ENCODE peak calls at places on chromosomes 2 and 18, in six cellular contexts. J, G, R, F, Q and Y are unnamed samples.

GRCh38 chr2:179769323-179769722 is 92.1 kb downstream of the ZNF385B start:
- DNase-seq in J (no peak), G (no peak), R (no peak), F (no peak), Q (no peak), Y (no peak)

GRCh38 chr18:26008096-26008495 is 82.3 kb downstream of the SS18 start:
- DNase-seq in J (no peak), G (no peak), R (no peak), F (no peak), Q (peak), Y (no peak)

GRCh38 chr2:95384854-95385569 is 17.5 kb upstream of the FAHD2A start:
- DNase-seq in J (no peak), G (no peak), R (no peak), F (peak), Q (no peak), Y (no peak)

GRCh38 chr2:237652181-237652580 is 24.8 kb downstream of the LRRFIP1 start:
- DNase-seq in J (no peak), G (no peak), R (peak), F (no peak), Q (no peak), Y (no peak)

GRCh38 chr2:75608684-75609333 is 37.8 kb upstream of the MRPL19 start:
- DNase-seq in J (peak), G (peak), R (peak), F (peak), Q (peak), Y (peak)

GRCh38 chr2:33321236-33321731 is 155.2 kb upstream of the RASGRP3 start:
- DNase-seq in J (no peak), G (no peak), R (no peak), F (no peak), Q (no peak), Y (peak)

GRCh38 chr2:206799083-206799482 is 33.7 kb downstream of the FASTKD2 start:
- DNase-seq in J (no peak), G (no peak), R (no peak), F (no peak), Q (peak), Y (no peak)

GRCh38 chr2:166373951-166374350 is 1.8 kb downstream of the SCN9A start:
- DNase-seq in J (peak), G (no peak), R (no peak), F (no peak), Q (peak), Y (peak)

GRCh38 chr2:241443486-241444223 is 64.7 kb downstream of the STK25 start:
- DNase-seq in J (peak), G (peak), R (peak), F (peak), Q (peak), Y (peak)

GRCh38 chr2:144424559-144425240 is 95.2 kb downstream of the ZEB2 start:
- DNase-seq in J (no peak), G (no peak), R (no peak), F (peak), Q (peak), Y (peak)

GRCh38 chr2:62774555-62775366 is 69.2 kb downstream of the EHBP1 start:
- DNase-seq in J (peak), G (no peak), R (no peak), F (no peak), Q (peak), Y (peak)

GRCh38 chr2:217680376-217680775 is 322.4 kb downstream of the TNS1 start:
- DNase-seq in J (no peak), G (no peak), R (no peak), F (no peak), Q (no peak), Y (no peak)

GRCh38 chr2:160368988-160369935 is 124.3 kb downstream of the RBMS1 start:
- DNase-seq in J (peak), G (no peak), R (no peak), F (no peak), Q (no peak), Y (no peak)

GRCh38 chr2:195360242-195360641 is 296.8 kb upstream of the SLC39A10 start:
- DNase-seq in J (no peak), G (no peak), R (no peak), F (no peak), Q (no peak), Y (no peak)

GRCh38 chr2:24050041-24050655 is 607 bp downstream of the FKBP1B start:
- DNase-seq in J (no peak), G (no peak), R (peak), F (no peak), Q (no peak), Y (no peak)

GRCh38 chr2:58680938-58681337 is 439.8 kb upstream of the FANCL start:
- DNase-seq in J (no peak), G (no peak), R (no peak), F (no peak), Q (peak), Y (peak)

GRCh38 chr18:23871410-23871809 is 143.1 kb upstream of the TTC39C start:
- DNase-seq in J (no peak), G (peak), R (peak), F (peak), Q (peak), Y (peak)

GRCh38 chr18:35653392-35653791 is 71.9 kb downstream of the GALNT1 start:
- DNase-seq in J (no peak), G (no peak), R (no peak), F (no peak), Q (no peak), Y (no peak)

GRCh38 chr2:226683926-226684562 is 115.6 kb downstream of the IRS1 start:
- DNase-seq in J (no peak), G (no peak), R (no peak), F (no peak), Q (no peak), Y (no peak)

GRCh38 chr18:9025104-9025838 is 77.2 kb upstream of the NDUFV2 start:
- DNase-seq in J (no peak), G (no peak), R (no peak), F (no peak), Q (peak), Y (peak)

GRCh38 chr2:33073018-33073417 is 126.3 kb downstream of the LTBP1 start:
- DNase-seq in J (no peak), G (no peak), R (no peak), F (no peak), Q (peak), Y (peak)

GRCh38 chr2:39733070-39733674 is 45.9 kb downstream of the THUMPD2 start:
- DNase-seq in J (no peak), G (no peak), R (no peak), F (no peak), Q (no peak), Y (no peak)

GRCh38 chr2:29443086-29443485 is 327.9 kb downstream of the CLIP4 start:
- DNase-seq in J (no peak), G (no peak), R (no peak), F (no peak), Q (no peak), Y (no peak)